ENCODE peak calls at places on chromosomes 13 and 19, in six cellular contexts. F is fibroblast of lung, Z is PC-9, Y is K562, X is HepG2, N is mammary epithelial cell. H is an unnamed sample.
A peak's percentile ranks its signal among the peaks of the same experiment; 100 is the strongest.

GRCh38 chr19:16366433-16367268 is 42.0 kb downstream of the KLF2 start:
- DNase-seq in Z (no peak), X (no peak), N (no peak), Y (no peak), F (no peak), H (no peak)

GRCh38 chr13:34078334-34078999 is 260.5 kb downstream of the RFC3 start:
- DNase-seq in F (no peak), X (no peak), Y (no peak), N (no peak), Z (no peak), H (no peak)

GRCh38 chr19:48558018-48558684 is 6.2 kb downstream of the SULT2B1 start:
- DNase-seq in X (peak; percentile 93), Y (peak; percentile 44), N (no peak), F (peak; percentile 66), Z (no peak), H (peak; percentile 75)

GRCh38 chr19:7603919-7604318 is 8.3 kb downstream of the CAMSAP3 start:
- DNase-seq in F (no peak), Z (no peak), N (no peak), X (no peak), Y (no peak), H (no peak)

GRCh38 chr19:7910321-7911161 is 4.1 kb upstream of the TGFBR3L start:
- DNase-seq in X (no peak), Y (no peak), N (no peak), Z (no peak), F (no peak), H (no peak)

GRCh38 chr13:93603043-93603442 is 376.4 kb downstream of the GPC6 start:
- DNase-seq in Z (peak; percentile 52), N (peak; percentile 86), F (peak; percentile 93), X (no peak), Y (no peak), H (peak; percentile 90)

GRCh38 chr13:97822377-97822776 is 131.1 kb upstream of the IPO5 start:
- DNase-seq in N (no peak), X (no peak), Z (no peak), F (no peak), Y (no peak), H (no peak)

GRCh38 chr13:40023608-40024577 is 368.4 kb downstream of the COG6 start:
- DNase-seq in N (no peak), F (no peak), X (no peak), Z (no peak), Y (no peak), H (no peak)

GRCh38 chr19:7132054-7132453 is 62.6 kb downstream of the ZNF557 start:
- DNase-seq in Y (no peak), N (no peak), F (no peak), X (no peak), Z (no peak), H (no peak)

GRCh38 chr13:63041640-63042414 is 1626.2 kb upstream of the PCDH20 start:
- DNase-seq in N (no peak), Z (no peak), F (peak; percentile 14), Y (no peak), X (no peak), H (peak; percentile 30)

GRCh38 chr13:84651288-84651687 is 769.0 kb upstream of the SLITRK1 start:
- DNase-seq in Y (no peak), F (peak; percentile 91), N (peak; percentile 81), X (peak; percentile 33), Z (no peak), H (peak; percentile 65)

GRCh38 chr13:51724721-51725120 is 79.2 kb downstream of the DHRS12 start:
- DNase-seq in X (no peak), F (no peak), Z (no peak), Y (no peak), N (no peak), H (no peak)

GRCh38 chr19:4399871-4400768 is at the start of gene SH3GL1:
- DNase-seq in Y (peak; percentile 80), N (peak; percentile 75), X (peak; percentile 82), Z (peak; percentile 71), F (peak; percentile 83), H (peak; percentile 80)

GRCh38 chr19:31127132-31127967 is 221.9 kb downstream of the TSHZ3 start:
- DNase-seq in N (peak; percentile 23), F (peak; percentile 98), Y (no peak), X (no peak), Z (no peak), H (peak; percentile 6)

GRCh38 chr19:3443840-3444694 is 36.3 kb downstream of the SMIM24 start:
- DNase-seq in F (peak; percentile 15), Z (no peak), N (no peak), X (peak; percentile 39), Y (no peak), H (no peak)

GRCh38 chr19:391199-391557 is 17.8 kb downstream of the C2CD4C start:
- DNase-seq in X (no peak), N (no peak), Y (no peak), Z (no peak), F (no peak), H (no peak)

GRCh38 chr13:111216166-111216960 is 101.3 kb downstream of the ARHGEF7 start:
- DNase-seq in F (peak; percentile 46), N (no peak), X (peak; percentile 29), Y (peak; percentile 13), Z (no peak), H (peak; percentile 18)

GRCh38 chr13:31380728-31381127 is 181.0 kb downstream of the B3GLCT start:
- DNase-seq in Z (no peak), Y (no peak), X (no peak), F (no peak), N (no peak), H (no peak)

GRCh38 chr13:18739310-18739709 is 442.3 kb downstream of the TUBA3C start:
- DNase-seq in N (no peak), F (no peak), X (no peak), Y (peak; percentile 5), Z (no peak), H (no peak)

GRCh38 chr13:97938701-97939475 is 14.6 kb upstream of the IPO5 start:
- DNase-seq in N (no peak), Y (no peak), X (no peak), F (no peak), Z (no peak), H (no peak)

GRCh38 chr13:109654341-109655205 is 131.8 kb downstream of the IRS2 start:
- DNase-seq in X (no peak), Z (no peak), F (no peak), Y (no peak), N (no peak), H (no peak)

GRCh38 chr13:76586842-76587241 is 299.4 kb downstream of the KCTD12 start:
- DNase-seq in X (no peak), Y (no peak), Z (no peak), F (no peak), N (no peak), H (no peak)

GRCh38 chr13:29905845-29906244 is 55.4 kb upstream of the UBL3 start:
- DNase-seq in F (peak; percentile 68), N (peak; percentile 70), Z (peak; percentile 91), Y (no peak), X (peak; percentile 24), H (peak; percentile 81)

GRCh38 chr19:56076413-56076998 is 44.6 kb downstream of the ZNF787 start:
- DNase-seq in Y (peak; percentile 60), Z (peak; percentile 53), F (peak; percentile 29), N (peak; percentile 35), X (peak; percentile 48), H (peak; percentile 81)

GRCh38 chr19:43957891-43958290 is 6.9 kb downstream of the ZNF221 start:
- DNase-seq in Y (no peak), X (peak; percentile 59), Z (no peak), N (no peak), F (peak; percentile 68), H (no peak)

GRCh38 chr19:44608391-44608821 is 5.0 kb upstream of the IGSF23 start:
- DNase-seq in Y (no peak), F (peak; percentile 34), N (no peak), Z (peak; percentile 51), X (no peak), H (peak; percentile 54)

GRCh38 chr13:31639443-31640163 is 99.7 kb upstream of the RXFP2 start:
- DNase-seq in N (no peak), X (no peak), Y (no peak), Z (no peak), F (peak; percentile 12), H (peak; percentile 7)

GRCh38 chr19:55113570-55114039 is 3.8 kb downstream of the PPP1R12C start:
- DNase-seq in Z (no peak), F (peak; percentile 83), Y (peak; percentile 59), X (peak; percentile 38), N (peak; percentile 16), H (no peak)

GRCh38 chr13:113835461-113836274 is 28.2 kb downstream of the GAS6 start:
- DNase-seq in Z (no peak), N (no peak), F (peak; percentile 74), Y (no peak), X (no peak), H (peak; percentile 36)

GRCh38 chr13:20160346-20161274 is at the start of gene GJA3:
- DNase-seq in Y (peak; percentile 67), N (peak; percentile 60), X (no peak), Z (no peak), F (peak; percentile 44), H (peak; percentile 48)
- TF ChIP-seq EZH2 in Y (no peak), N (no peak), X (no peak), Z (no peak), F (no peak), H (no peak)

GRCh38 chr19:1700733-1701663 is 48.6 kb upstream of the TCF3 start:
- DNase-seq in N (no peak), Z (no peak), Y (no peak), X (no peak), F (no peak), H (no peak)
- TF ChIP-seq EZH2 in N (peak; percentile 63), Z (no peak), Y (no peak), X (peak; percentile 69), F (peak; percentile 60), H (no peak)

GRCh38 chr13:35470671-35471465 is 5.6 kb downstream of the MAB21L1 start:
- DNase-seq in N (no peak), Y (no peak), X (no peak), Z (no peak), F (peak; percentile 39), H (no peak)
- TF ChIP-seq EZH2 in N (no peak), Y (no peak), X (no peak), Z (no peak), F (no peak), H (no peak)

GRCh38 chr19:39320948-39321831 is 527 bp upstream of the LRFN1 start:
- DNase-seq in X (no peak), N (no peak), F (no peak), Z (no peak), Y (no peak), H (no peak)
- TF ChIP-seq EZH2 in X (no peak), N (no peak), F (no peak), Z (no peak), Y (no peak), H (no peak)

H was measured in PC-3.